ENCODE peak calls at places on chromosomes 7 and 10, in eight cellular contexts. One of them, this sample, is unnamed.

GRCh38 chr10:13759167-13759566 is 172.4 kb downstream of the PRPF18 start:
- DNase-seq in tibial artery: no peak
- DNase-seq in fibroblast of mammary gland: no peak
- DNase-seq in glutamatergic neuron: peak
- DNase-seq in GM10248: no peak
- DNase-seq in omental fat pad: no peak
- DNase-seq in kidney epithelial cell: no peak
- DNase-seq in brain microvascular endothelial cell: no peak
- DNase-seq in this sample: no peak

GRCh38 chr7:100366411-100367250 is 6.7 kb upstream of the PILRA start:
- DNase-seq in tibial artery: no peak
- DNase-seq in fibroblast of mammary gland: no peak
- DNase-seq in glutamatergic neuron: no peak
- DNase-seq in GM10248: peak
- DNase-seq in omental fat pad: no peak
- DNase-seq in kidney epithelial cell: no peak
- DNase-seq in brain microvascular endothelial cell: no peak
- DNase-seq in this sample: no peak

GRCh38 chr7:157841757-157842390 is 505.1 kb downstream of the DNAJB6 start:
- DNase-seq in tibial artery: no peak
- DNase-seq in fibroblast of mammary gland: peak
- DNase-seq in glutamatergic neuron: no peak
- DNase-seq in GM10248: no peak
- DNase-seq in omental fat pad: no peak
- DNase-seq in kidney epithelial cell: no peak
- DNase-seq in brain microvascular endothelial cell: no peak
- DNase-seq in this sample: no peak

GRCh38 chr10:77504196-77504869 is 133.3 kb downstream of the KCNMA1 start:
- DNase-seq in tibial artery: no peak
- DNase-seq in fibroblast of mammary gland: peak
- DNase-seq in glutamatergic neuron: no peak
- DNase-seq in GM10248: no peak
- DNase-seq in omental fat pad: no peak
- DNase-seq in kidney epithelial cell: no peak
- DNase-seq in brain microvascular endothelial cell: peak
- DNase-seq in this sample: no peak

GRCh38 chr10:45456822-45457221 is 82.8 kb downstream of the ALOX5 start:
- DNase-seq in tibial artery: no peak
- DNase-seq in fibroblast of mammary gland: no peak
- DNase-seq in glutamatergic neuron: no peak
- DNase-seq in GM10248: no peak
- DNase-seq in omental fat pad: no peak
- DNase-seq in kidney epithelial cell: no peak
- DNase-seq in brain microvascular endothelial cell: no peak
- DNase-seq in this sample: no peak

GRCh38 chr7:113159746-113160339 is 41.5 kb upstream of the SMIM30 start:
- DNase-seq in tibial artery: no peak
- DNase-seq in fibroblast of mammary gland: peak
- DNase-seq in glutamatergic neuron: peak
- DNase-seq in GM10248: peak
- DNase-seq in omental fat pad: no peak
- DNase-seq in kidney epithelial cell: peak
- DNase-seq in brain microvascular endothelial cell: peak
- DNase-seq in this sample: no peak

GRCh38 chr10:78382776-78383175 is 349.1 kb downstream of the RPS24 start:
- DNase-seq in tibial artery: no peak
- DNase-seq in fibroblast of mammary gland: no peak
- DNase-seq in glutamatergic neuron: no peak
- DNase-seq in GM10248: no peak
- DNase-seq in omental fat pad: no peak
- DNase-seq in kidney epithelial cell: no peak
- DNase-seq in brain microvascular endothelial cell: no peak
- DNase-seq in this sample: no peak

GRCh38 chr7:20598479-20599419 is 16.7 kb upstream of the ABCB5 start:
- DNase-seq in tibial artery: no peak
- DNase-seq in fibroblast of mammary gland: peak
- DNase-seq in glutamatergic neuron: no peak
- DNase-seq in GM10248: peak
- DNase-seq in omental fat pad: no peak
- DNase-seq in kidney epithelial cell: peak
- DNase-seq in brain microvascular endothelial cell: peak
- DNase-seq in this sample: no peak

GRCh38 chr10:48227213-48227612 is 47.3 kb downstream of the FRMPD2 start:
- DNase-seq in tibial artery: no peak
- DNase-seq in fibroblast of mammary gland: no peak
- DNase-seq in glutamatergic neuron: no peak
- DNase-seq in GM10248: no peak
- DNase-seq in omental fat pad: no peak
- DNase-seq in kidney epithelial cell: no peak
- DNase-seq in brain microvascular endothelial cell: no peak
- DNase-seq in this sample: no peak

GRCh38 chr7:83271212-83272099 is 108.8 kb upstream of the PCLO start:
- DNase-seq in tibial artery: no peak
- DNase-seq in fibroblast of mammary gland: peak
- DNase-seq in glutamatergic neuron: no peak
- DNase-seq in GM10248: no peak
- DNase-seq in omental fat pad: no peak
- DNase-seq in kidney epithelial cell: peak
- DNase-seq in brain microvascular endothelial cell: peak
- DNase-seq in this sample: no peak

GRCh38 chr10:90959826-90960225 is 38.9 kb upstream of the ANKRD1 start:
- DNase-seq in tibial artery: no peak
- DNase-seq in fibroblast of mammary gland: peak
- DNase-seq in glutamatergic neuron: no peak
- DNase-seq in GM10248: no peak
- DNase-seq in omental fat pad: no peak
- DNase-seq in kidney epithelial cell: no peak
- DNase-seq in brain microvascular endothelial cell: no peak
- DNase-seq in this sample: no peak

GRCh38 chr7:27113991-27114866 is 11.7 kb upstream of the HOXA2 start:
- DNase-seq in tibial artery: no peak
- DNase-seq in fibroblast of mammary gland: no peak
- DNase-seq in glutamatergic neuron: no peak
- DNase-seq in GM10248: no peak
- DNase-seq in omental fat pad: no peak
- DNase-seq in kidney epithelial cell: no peak
- DNase-seq in brain microvascular endothelial cell: no peak
- DNase-seq in this sample: no peak

GRCh38 chr7:29882481-29882880 is 76.2 kb downstream of the WIPF3 start:
- DNase-seq in tibial artery: no peak
- DNase-seq in fibroblast of mammary gland: no peak
- DNase-seq in glutamatergic neuron: no peak
- DNase-seq in GM10248: no peak
- DNase-seq in omental fat pad: no peak
- DNase-seq in kidney epithelial cell: no peak
- DNase-seq in brain microvascular endothelial cell: no peak
- DNase-seq in this sample: no peak

GRCh38 chr7:29886827-29887226 is 80.5 kb downstream of the WIPF3 start:
- DNase-seq in tibial artery: no peak
- DNase-seq in fibroblast of mammary gland: no peak
- DNase-seq in glutamatergic neuron: no peak
- DNase-seq in GM10248: no peak
- DNase-seq in omental fat pad: no peak
- DNase-seq in kidney epithelial cell: no peak
- DNase-seq in brain microvascular endothelial cell: no peak
- DNase-seq in this sample: no peak

GRCh38 chr7:29883462-29884398 is 77.4 kb downstream of the WIPF3 start:
- DNase-seq in tibial artery: no peak
- DNase-seq in fibroblast of mammary gland: no peak
- DNase-seq in glutamatergic neuron: peak
- DNase-seq in GM10248: no peak
- DNase-seq in omental fat pad: no peak
- DNase-seq in kidney epithelial cell: no peak
- DNase-seq in brain microvascular endothelial cell: no peak
- DNase-seq in this sample: no peak

GRCh38 chr7:29885626-29886025 is 79.3 kb downstream of the WIPF3 start:
- DNase-seq in tibial artery: no peak
- DNase-seq in fibroblast of mammary gland: no peak
- DNase-seq in glutamatergic neuron: no peak
- DNase-seq in GM10248: no peak
- DNase-seq in omental fat pad: no peak
- DNase-seq in kidney epithelial cell: no peak
- DNase-seq in brain microvascular endothelial cell: no peak
- DNase-seq in this sample: no peak

GRCh38 chr7:29884399-29885272 is 78.3 kb downstream of the WIPF3 start:
- DNase-seq in tibial artery: no peak
- DNase-seq in fibroblast of mammary gland: no peak
- DNase-seq in glutamatergic neuron: peak
- DNase-seq in GM10248: no peak
- DNase-seq in omental fat pad: no peak
- DNase-seq in kidney epithelial cell: no peak
- DNase-seq in brain microvascular endothelial cell: no peak
- DNase-seq in this sample: no peak
- TF ChIP-seq CTCF in tibial artery: no peak
- TF ChIP-seq CTCF in fibroblast of mammary gland: no peak
- TF ChIP-seq CTCF in glutamatergic neuron: no peak
- TF ChIP-seq CTCF in GM10248: no peak
- TF ChIP-seq CTCF in omental fat pad: no peak
- TF ChIP-seq CTCF in kidney epithelial cell: no peak
- TF ChIP-seq CTCF in brain microvascular endothelial cell: peak
- TF ChIP-seq CTCF in this sample: no peak

GRCh38 chr10:12711344-12711708 is 290.2 kb downstream of the CCDC3 start:
- DNase-seq in tibial artery: no peak
- DNase-seq in fibroblast of mammary gland: no peak
- DNase-seq in glutamatergic neuron: no peak
- DNase-seq in GM10248: no peak
- DNase-seq in omental fat pad: no peak
- DNase-seq in kidney epithelial cell: no peak
- DNase-seq in brain microvascular endothelial cell: no peak
- DNase-seq in this sample: no peak
- TF ChIP-seq CTCF in tibial artery: no peak
- TF ChIP-seq CTCF in fibroblast of mammary gland: no peak
- TF ChIP-seq CTCF in glutamatergic neuron: peak
- TF ChIP-seq CTCF in GM10248: no peak
- TF ChIP-seq CTCF in omental fat pad: no peak
- TF ChIP-seq CTCF in kidney epithelial cell: no peak
- TF ChIP-seq CTCF in brain microvascular endothelial cell: no peak
- TF ChIP-seq CTCF in this sample: no peak

GRCh38 chr7:152145853-152146466 is 120.5 kb downstream of the GALNT11 start:
- DNase-seq in tibial artery: no peak
- DNase-seq in fibroblast of mammary gland: peak
- DNase-seq in glutamatergic neuron: no peak
- DNase-seq in GM10248: no peak
- DNase-seq in omental fat pad: no peak
- DNase-seq in kidney epithelial cell: peak
- DNase-seq in brain microvascular endothelial cell: peak
- DNase-seq in this sample: no peak
- TF ChIP-seq CTCF in tibial artery: peak
- TF ChIP-seq CTCF in fibroblast of mammary gland: peak
- TF ChIP-seq CTCF in glutamatergic neuron: peak
- TF ChIP-seq CTCF in GM10248: peak
- TF ChIP-seq CTCF in omental fat pad: peak
- TF ChIP-seq CTCF in kidney epithelial cell: peak
- TF ChIP-seq CTCF in brain microvascular endothelial cell: peak
- TF ChIP-seq CTCF in this sample: peak

GRCh38 chr7:41693150-41693997 is 9.5 kb downstream of the INHBA start:
- DNase-seq in tibial artery: no peak
- DNase-seq in fibroblast of mammary gland: peak
- DNase-seq in glutamatergic neuron: no peak
- DNase-seq in GM10248: no peak
- DNase-seq in omental fat pad: no peak
- DNase-seq in kidney epithelial cell: no peak
- DNase-seq in brain microvascular endothelial cell: no peak
- DNase-seq in this sample: no peak
- TF ChIP-seq CTCF in tibial artery: peak
- TF ChIP-seq CTCF in fibroblast of mammary gland: peak
- TF ChIP-seq CTCF in glutamatergic neuron: peak
- TF ChIP-seq CTCF in GM10248: no peak
- TF ChIP-seq CTCF in omental fat pad: no peak
- TF ChIP-seq CTCF in kidney epithelial cell: peak
- TF ChIP-seq CTCF in brain microvascular endothelial cell: peak
- TF ChIP-seq CTCF in this sample: no peak

DNA sequence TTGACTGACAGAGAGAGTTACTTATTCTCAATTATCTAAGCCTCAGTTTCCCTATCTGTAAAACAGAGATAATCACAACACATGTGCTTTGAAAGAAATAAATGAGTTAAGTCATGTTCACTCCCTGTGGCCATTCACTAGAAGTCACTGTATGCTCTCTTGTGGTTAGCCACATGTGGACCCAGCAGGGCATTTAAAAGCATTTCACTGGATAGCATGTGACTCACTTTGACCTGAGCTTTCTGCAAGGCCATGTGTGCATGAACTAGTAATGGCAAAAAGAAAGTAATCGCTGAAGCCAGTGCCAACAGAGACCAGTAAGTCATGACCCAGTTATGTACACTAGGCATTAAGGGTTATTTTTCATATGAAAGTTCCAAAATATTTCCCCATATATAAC is 557.0 kb upstream of the IGFBP3 start:
- DNase-seq in tibial artery: no peak
- DNase-seq in fibroblast of mammary gland: peak
- DNase-seq in glutamatergic neuron: no peak
- DNase-seq in GM10248: no peak
- DNase-seq in omental fat pad: no peak
- DNase-seq in kidney epithelial cell: peak
- DNase-seq in brain microvascular endothelial cell: peak
- DNase-seq in this sample: no peak
- TF ChIP-seq CTCF in tibial artery: no peak
- TF ChIP-seq CTCF in fibroblast of mammary gland: no peak
- TF ChIP-seq CTCF in glutamatergic neuron: no peak
- TF ChIP-seq CTCF in GM10248: no peak
- TF ChIP-seq CTCF in omental fat pad: no peak
- TF ChIP-seq CTCF in kidney epithelial cell: no peak
- TF ChIP-seq CTCF in brain microvascular endothelial cell: no peak
- TF ChIP-seq CTCF in this sample: no peak

GRCh38 chr7:51141451-51141971 is 175.1 kb downstream of the COBL start:
- DNase-seq in tibial artery: no peak
- DNase-seq in fibroblast of mammary gland: peak
- DNase-seq in glutamatergic neuron: no peak
- DNase-seq in GM10248: no peak
- DNase-seq in omental fat pad: no peak
- DNase-seq in kidney epithelial cell: no peak
- DNase-seq in brain microvascular endothelial cell: peak
- DNase-seq in this sample: no peak
- TF ChIP-seq CTCF in tibial artery: peak
- TF ChIP-seq CTCF in fibroblast of mammary gland: peak
- TF ChIP-seq CTCF in glutamatergic neuron: peak
- TF ChIP-seq CTCF in GM10248: no peak
- TF ChIP-seq CTCF in omental fat pad: no peak
- TF ChIP-seq CTCF in kidney epithelial cell: peak
- TF ChIP-seq CTCF in brain microvascular endothelial cell: peak
- TF ChIP-seq CTCF in this sample: no peak